ENCODE peak calls at places on chromosomes 12 and 14, in seven cellular contexts. One of them, this sample, is unnamed.

GRCh38 chr12:41743835-41744234 is 400.8 kb downstream of the GXYLT1 start:
- DNase-seq in NCI-H1436: no peak
- DNase-seq in A172: peak; percentile 1
- DNase-seq in Right ventricle myocardium superior: no peak
- DNase-seq in CD8-positive, alpha-beta memory T cell: no peak
- DNase-seq in PC-3: peak; percentile 57
- DNase-seq in natural killer cell: no peak
- DNase-seq in this sample: no peak

GRCh38 chr14:53180272-53181221 is 27.4 kb upstream of the DDHD1 start:
- DNase-seq in Right ventricle myocardium superior: no peak
- DNase-seq in A172: peak; percentile 17
- DNase-seq in CD8-positive, alpha-beta memory T cell: peak; percentile 49
- DNase-seq in PC-3: no peak
- DNase-seq in NCI-H1436: no peak
- DNase-seq in natural killer cell: no peak
- DNase-seq in this sample: no peak

GRCh38 chr14:85529803-85530574 is at the start of gene FLRT2:
- DNase-seq in CD8-positive, alpha-beta memory T cell: no peak
- DNase-seq in NCI-H1436: no peak
- DNase-seq in PC-3: no peak
- DNase-seq in Right ventricle myocardium superior: peak; percentile 81
- DNase-seq in natural killer cell: no peak
- DNase-seq in A172: peak; percentile 52
- DNase-seq in this sample: peak; percentile 42

GRCh38 chr12:85016423-85016822 is 19.7 kb downstream of the TSPAN19 start:
- DNase-seq in NCI-H1436: no peak
- DNase-seq in natural killer cell: no peak
- DNase-seq in Right ventricle myocardium superior: no peak
- DNase-seq in CD8-positive, alpha-beta memory T cell: no peak
- DNase-seq in A172: peak; percentile 85
- DNase-seq in PC-3: peak; percentile 84
- DNase-seq in this sample: no peak

GRCh38 chr14:69354383-69355154 is 43.5 kb downstream of the ERH start:
- DNase-seq in CD8-positive, alpha-beta memory T cell: no peak
- DNase-seq in PC-3: no peak
- DNase-seq in NCI-H1436: no peak
- DNase-seq in A172: no peak
- DNase-seq in Right ventricle myocardium superior: no peak
- DNase-seq in natural killer cell: no peak
- DNase-seq in this sample: no peak

GRCh38 chr12:92739099-92739498 is 36.3 kb downstream of the PLEKHG7 start:
- DNase-seq in natural killer cell: no peak
- DNase-seq in A172: peak; percentile 15
- DNase-seq in Right ventricle myocardium superior: no peak
- DNase-seq in PC-3: no peak
- DNase-seq in NCI-H1436: no peak
- DNase-seq in CD8-positive, alpha-beta memory T cell: no peak
- DNase-seq in this sample: no peak

GRCh38 chr12:50111417-50111692 is 681 bp upstream of the COX14 start:
- DNase-seq in NCI-H1436: no peak
- DNase-seq in natural killer cell: no peak
- DNase-seq in PC-3: no peak
- DNase-seq in A172: no peak
- DNase-seq in Right ventricle myocardium superior: no peak
- DNase-seq in CD8-positive, alpha-beta memory T cell: no peak
- DNase-seq in this sample: no peak

GRCh38 chr14:76376878-76377523 is 1.1 kb downstream of the ESRRB start:
- DNase-seq in CD8-positive, alpha-beta memory T cell: no peak
- DNase-seq in PC-3: no peak
- DNase-seq in natural killer cell: no peak
- DNase-seq in A172: no peak
- DNase-seq in NCI-H1436: no peak
- DNase-seq in Right ventricle myocardium superior: no peak
- DNase-seq in this sample: no peak

GRCh38 chr14:33720388-33720787 is 230.5 kb downstream of the EGLN3 start:
- DNase-seq in A172: no peak
- DNase-seq in NCI-H1436: no peak
- DNase-seq in Right ventricle myocardium superior: no peak
- DNase-seq in PC-3: no peak
- DNase-seq in CD8-positive, alpha-beta memory T cell: no peak
- DNase-seq in natural killer cell: no peak
- DNase-seq in this sample: no peak

GRCh38 chr12:6383572-6384498 is at the start of gene LTBR:
- DNase-seq in CD8-positive, alpha-beta memory T cell: no peak
- DNase-seq in NCI-H1436: no peak
- DNase-seq in Right ventricle myocardium superior: peak; percentile 98
- DNase-seq in A172: no peak
- DNase-seq in PC-3: peak; percentile 87
- DNase-seq in natural killer cell: no peak
- DNase-seq in this sample: peak; percentile 96

GRCh38 chr12:114812858-114813761 is 129.1 kb upstream of the TBX3 start:
- DNase-seq in NCI-H1436: no peak
- DNase-seq in PC-3: peak; percentile 92
- DNase-seq in CD8-positive, alpha-beta memory T cell: no peak
- DNase-seq in natural killer cell: no peak
- DNase-seq in Right ventricle myocardium superior: no peak
- DNase-seq in A172: no peak
- DNase-seq in this sample: no peak

GRCh38 chr12:57129311-57130288 is 1.3 kb downstream of the LRP1 start:
- DNase-seq in PC-3: no peak
- DNase-seq in CD8-positive, alpha-beta memory T cell: peak; percentile 39
- DNase-seq in A172: no peak
- DNase-seq in NCI-H1436: no peak
- DNase-seq in natural killer cell: no peak
- DNase-seq in Right ventricle myocardium superior: peak; percentile 48
- DNase-seq in this sample: no peak

GRCh38 chr12:123532808-123533649 is 490 bp downstream of the RILPL1 start:
- DNase-seq in A172: no peak
- DNase-seq in natural killer cell: peak; percentile 17
- DNase-seq in Right ventricle myocardium superior: peak; percentile 70
- DNase-seq in NCI-H1436: no peak
- DNase-seq in CD8-positive, alpha-beta memory T cell: no peak
- DNase-seq in PC-3: peak; percentile 17
- DNase-seq in this sample: peak; percentile 58

GRCh38 chr12:43206396-43206795 is 345.6 kb downstream of the ADAMTS20 start:
- DNase-seq in CD8-positive, alpha-beta memory T cell: no peak
- DNase-seq in PC-3: peak; percentile 79
- DNase-seq in A172: peak; percentile 20
- DNase-seq in NCI-H1436: no peak
- DNase-seq in Right ventricle myocardium superior: no peak
- DNase-seq in natural killer cell: no peak
- DNase-seq in this sample: no peak

GRCh38 chr12:48542300-48542928 is 17.0 kb downstream of the OR8S1 start:
- DNase-seq in NCI-H1436: no peak
- DNase-seq in A172: no peak
- DNase-seq in CD8-positive, alpha-beta memory T cell: peak; percentile 47
- DNase-seq in natural killer cell: no peak
- DNase-seq in Right ventricle myocardium superior: no peak
- DNase-seq in PC-3: peak; percentile 63
- DNase-seq in this sample: peak; percentile 13

GRCh38 chr12:77019920-77020319 is 45.4 kb downstream of the E2F7 start:
- DNase-seq in Right ventricle myocardium superior: no peak
- DNase-seq in PC-3: no peak
- DNase-seq in CD8-positive, alpha-beta memory T cell: no peak
- DNase-seq in NCI-H1436: no peak
- DNase-seq in A172: no peak
- DNase-seq in natural killer cell: no peak
- DNase-seq in this sample: no peak

GRCh38 chr14:74555476-74556050 is 56.5 kb downstream of the LTBP2 start:
- DNase-seq in PC-3: no peak
- DNase-seq in Right ventricle myocardium superior: no peak
- DNase-seq in A172: no peak
- DNase-seq in CD8-positive, alpha-beta memory T cell: no peak
- DNase-seq in NCI-H1436: no peak
- DNase-seq in natural killer cell: no peak
- DNase-seq in this sample: no peak

GRCh38 chr12:96864335-96864734 is 42.7 kb upstream of the NEDD1 start:
- DNase-seq in PC-3: no peak
- DNase-seq in A172: no peak
- DNase-seq in NCI-H1436: no peak
- DNase-seq in CD8-positive, alpha-beta memory T cell: no peak
- DNase-seq in Right ventricle myocardium superior: no peak
- DNase-seq in natural killer cell: no peak
- DNase-seq in this sample: no peak

GRCh38 chr12:132146098-132146497 is 1.8 kb downstream of the NOC4L start:
- DNase-seq in CD8-positive, alpha-beta memory T cell: no peak
- DNase-seq in natural killer cell: no peak
- DNase-seq in A172: no peak
- DNase-seq in NCI-H1436: no peak
- DNase-seq in Right ventricle myocardium superior: no peak
- DNase-seq in PC-3: no peak
- DNase-seq in this sample: no peak

GRCh38 chr14:53956427-53957201 is at the start of gene BMP4:
- DNase-seq in Right ventricle myocardium superior: peak; percentile 91
- DNase-seq in CD8-positive, alpha-beta memory T cell: no peak
- DNase-seq in PC-3: no peak
- DNase-seq in natural killer cell: no peak
- DNase-seq in NCI-H1436: no peak
- DNase-seq in A172: no peak
- DNase-seq in this sample: peak; percentile 86

GRCh38 chr12:4579305-4580097 is 17.5 kb downstream of the DYRK4 start:
- DNase-seq in A172: no peak
- DNase-seq in PC-3: peak; percentile 5
- DNase-seq in natural killer cell: no peak
- DNase-seq in Right ventricle myocardium superior: no peak
- DNase-seq in CD8-positive, alpha-beta memory T cell: no peak
- DNase-seq in NCI-H1436: peak; percentile 18
- DNase-seq in this sample: no peak

GRCh38 chr14:55974046-55974582 is 144.1 kb upstream of the PELI2 start:
- DNase-seq in CD8-positive, alpha-beta memory T cell: no peak
- DNase-seq in NCI-H1436: no peak
- DNase-seq in PC-3: no peak
- DNase-seq in Right ventricle myocardium superior: no peak
- DNase-seq in A172: no peak
- DNase-seq in natural killer cell: no peak
- DNase-seq in this sample: no peak

GRCh38 chr12:34400423-34400881 is 378.2 kb downstream of the ALG10 start:
- DNase-seq in PC-3: no peak
- DNase-seq in NCI-H1436: no peak
- DNase-seq in natural killer cell: peak; percentile 11
- DNase-seq in A172: no peak
- DNase-seq in Right ventricle myocardium superior: peak; percentile 5
- DNase-seq in CD8-positive, alpha-beta memory T cell: peak; percentile 32
- DNase-seq in this sample: peak; percentile 4

GRCh38 chr12:115474525-115475353 is 790.8 kb upstream of the TBX3 start:
- DNase-seq in NCI-H1436: no peak
- DNase-seq in Right ventricle myocardium superior: no peak
- DNase-seq in natural killer cell: no peak
- DNase-seq in A172: no peak
- DNase-seq in PC-3: no peak
- DNase-seq in CD8-positive, alpha-beta memory T cell: no peak
- DNase-seq in this sample: no peak

GRCh38 chr14:94026173-94026885 is at the start of gene OTUB2:
- DNase-seq in natural killer cell: peak; percentile 96
- DNase-seq in A172: peak; percentile 92
- DNase-seq in NCI-H1436: peak; percentile 95
- DNase-seq in Right ventricle myocardium superior: peak; percentile 99
- DNase-seq in PC-3: peak; percentile 99
- DNase-seq in CD8-positive, alpha-beta memory T cell: peak; percentile 96
- DNase-seq in this sample: peak; percentile 98

GRCh38 chr14:90632451-90632850 is 183.8 kb downstream of the TTC7B start:
- DNase-seq in A172: no peak
- DNase-seq in natural killer cell: no peak
- DNase-seq in NCI-H1436: no peak
- DNase-seq in Right ventricle myocardium superior: no peak
- DNase-seq in CD8-positive, alpha-beta memory T cell: no peak
- DNase-seq in PC-3: no peak
- DNase-seq in this sample: no peak

GRCh38 chr12:79424109-79424721 is 266.5 kb downstream of the PAWR start:
- DNase-seq in natural killer cell: no peak
- DNase-seq in PC-3: peak; percentile 97
- DNase-seq in CD8-positive, alpha-beta memory T cell: no peak
- DNase-seq in NCI-H1436: no peak
- DNase-seq in A172: peak; percentile 82
- DNase-seq in Right ventricle myocardium superior: no peak
- DNase-seq in this sample: no peak

GRCh38 chr14:53764846-53765245 is 191.8 kb downstream of the BMP4 start:
- DNase-seq in NCI-H1436: no peak
- DNase-seq in CD8-positive, alpha-beta memory T cell: no peak
- DNase-seq in PC-3: no peak
- DNase-seq in Right ventricle myocardium superior: no peak
- DNase-seq in natural killer cell: no peak
- DNase-seq in A172: no peak
- DNase-seq in this sample: no peak

GRCh38 chr12:55716582-55717396 is 943 bp downstream of the BLOC1S1 start:
- DNase-seq in natural killer cell: no peak
- DNase-seq in A172: no peak
- DNase-seq in CD8-positive, alpha-beta memory T cell: no peak
- DNase-seq in Right ventricle myocardium superior: peak; percentile 34
- DNase-seq in PC-3: peak; percentile 22
- DNase-seq in NCI-H1436: no peak
- DNase-seq in this sample: no peak

GRCh38 chr14:79077096-79077495 is 906.9 kb downstream of the NRXN3 start:
- DNase-seq in CD8-positive, alpha-beta memory T cell: no peak
- DNase-seq in natural killer cell: no peak
- DNase-seq in A172: no peak
- DNase-seq in NCI-H1436: no peak
- DNase-seq in PC-3: peak; percentile 37
- DNase-seq in Right ventricle myocardium superior: no peak
- DNase-seq in this sample: no peak

GRCh38 chr12:121578230-121579189 is 2.3 kb downstream of the KDM2B start:
- DNase-seq in A172: no peak
- DNase-seq in NCI-H1436: no peak
- DNase-seq in CD8-positive, alpha-beta memory T cell: peak; percentile 59
- DNase-seq in Right ventricle myocardium superior: peak; percentile 48
- DNase-seq in PC-3: no peak
- DNase-seq in natural killer cell: no peak
- DNase-seq in this sample: no peak

GRCh38 chr14:80996049-80996901 is 40.9 kb downstream of the TSHR start:
- DNase-seq in natural killer cell: no peak
- DNase-seq in Right ventricle myocardium superior: no peak
- DNase-seq in NCI-H1436: no peak
- DNase-seq in CD8-positive, alpha-beta memory T cell: no peak
- DNase-seq in A172: peak; percentile 65
- DNase-seq in PC-3: peak; percentile 83
- DNase-seq in this sample: peak; percentile 59

GRCh38 chr14:100669468-100669867 is 57.2 kb upstream of the DLK1 start:
- DNase-seq in natural killer cell: no peak
- DNase-seq in CD8-positive, alpha-beta memory T cell: no peak
- DNase-seq in PC-3: no peak
- DNase-seq in A172: no peak
- DNase-seq in Right ventricle myocardium superior: peak; percentile 17
- DNase-seq in NCI-H1436: no peak
- DNase-seq in this sample: no peak

GRCh38 chr14:46344327-46344937 is 307.1 kb downstream of the RPL10L start:
- DNase-seq in natural killer cell: no peak
- DNase-seq in NCI-H1436: peak; percentile 20
- DNase-seq in Right ventricle myocardium superior: no peak
- DNase-seq in A172: peak; percentile 35
- DNase-seq in PC-3: peak; percentile 64
- DNase-seq in CD8-positive, alpha-beta memory T cell: no peak
- DNase-seq in this sample: no peak

GRCh38 chr12:78096909-78097597 is 266.4 kb downstream of the NAV3 start:
- DNase-seq in PC-3: no peak
- DNase-seq in Right ventricle myocardium superior: no peak
- DNase-seq in NCI-H1436: no peak
- DNase-seq in A172: no peak
- DNase-seq in natural killer cell: no peak
- DNase-seq in CD8-positive, alpha-beta memory T cell: no peak
- DNase-seq in this sample: no peak

GRCh38 chr14:102317564-102318248 is 1.8 kb upstream of the ZNF839 start:
- DNase-seq in NCI-H1436: peak; percentile 39
- DNase-seq in A172: no peak
- DNase-seq in natural killer cell: no peak
- DNase-seq in PC-3: peak; percentile 61
- DNase-seq in CD8-positive, alpha-beta memory T cell: no peak
- DNase-seq in Right ventricle myocardium superior: no peak
- DNase-seq in this sample: no peak

GRCh38 chr14:69580009-69580577 is 5.4 kb upstream of the CCDC177 start:
- DNase-seq in natural killer cell: no peak
- DNase-seq in Right ventricle myocardium superior: no peak
- DNase-seq in A172: peak; percentile 9
- DNase-seq in PC-3: peak; percentile 78
- DNase-seq in CD8-positive, alpha-beta memory T cell: no peak
- DNase-seq in NCI-H1436: peak; percentile 29
- DNase-seq in this sample: no peak